ENCODE peak calls at places on chromosomes 6 and 20, in four cellular contexts. One of them, this sample, is unnamed. For H3K36me3, the result is how much of the 10 kb centered on the place peaks cover.

GRCh38 chr6:41512146-41512701 is 34.0 kb upstream of the FOXP4 start:
- DNase-seq in SK-N-SH: no peak
- DNase-seq in ovary: no peak
- DNase-seq in transverse colon: no peak
- DNase-seq in this sample: no peak

GRCh38 chr6:227812-228338 is 64.4 kb upstream of the DUSP22 start:
- DNase-seq in SK-N-SH: no peak
- DNase-seq in ovary: no peak
- DNase-seq in transverse colon: no peak
- DNase-seq in this sample: no peak

GRCh38 chr6:12472601-12473038 is 182.5 kb downstream of the EDN1 start:
- DNase-seq in SK-N-SH: no peak
- DNase-seq in ovary: peak
- DNase-seq in transverse colon: no peak
- DNase-seq in this sample: peak

GRCh38 chr6:53044071-53044470 is 21.1 kb upstream of the FBXO9 start:
- DNase-seq in SK-N-SH: no peak
- DNase-seq in ovary: no peak
- DNase-seq in transverse colon: no peak
- DNase-seq in this sample: no peak

GRCh38 chr6:118317581-118318563 is 230.2 kb upstream of the PLN start:
- DNase-seq in SK-N-SH: no peak
- DNase-seq in ovary: no peak
- DNase-seq in transverse colon: no peak
- DNase-seq in this sample: no peak

GRCh38 chr6:142934190-142934589 is 10.8 kb downstream of the HIVEP2 start:
- DNase-seq in SK-N-SH: no peak
- DNase-seq in ovary: no peak
- DNase-seq in transverse colon: no peak
- DNase-seq in this sample: no peak

GRCh38 chr6:26224940-26225847 is 138.0 kb downstream of the HFE start:
- DNase-seq in SK-N-SH: peak
- DNase-seq in ovary: peak
- DNase-seq in transverse colon: no peak
- DNase-seq in this sample: no peak

GRCh38 chr6:17740559-17741220 is 34.0 kb upstream of the NUP153 start:
- DNase-seq in SK-N-SH: no peak
- DNase-seq in ovary: no peak
- DNase-seq in transverse colon: no peak
- DNase-seq in this sample: no peak

GRCh38 chr20:871436-871835 is 37.9 kb downstream of the FAM110A start:
- DNase-seq in SK-N-SH: no peak
- DNase-seq in ovary: no peak
- DNase-seq in transverse colon: no peak
- DNase-seq in this sample: no peak

GRCh38 chr6:106163446-106163965 is 77.4 kb downstream of the PRDM1 start:
- DNase-seq in SK-N-SH: no peak
- DNase-seq in ovary: no peak
- DNase-seq in transverse colon: peak
- DNase-seq in this sample: no peak

GRCh38 chr20:52683761-52684160 is 288.4 kb upstream of the TSHZ2 start:
- DNase-seq in SK-N-SH: no peak
- DNase-seq in ovary: no peak
- DNase-seq in transverse colon: no peak
- DNase-seq in this sample: no peak

GRCh38 chr6:146628350-146628749 is 29.6 kb downstream of the ADGB start:
- DNase-seq in SK-N-SH: no peak
- DNase-seq in ovary: no peak
- DNase-seq in transverse colon: no peak
- DNase-seq in this sample: no peak

GRCh38 chr20:9407805-9408421 is 106.5 kb upstream of the LAMP5 start:
- DNase-seq in SK-N-SH: peak
- DNase-seq in ovary: peak
- DNase-seq in transverse colon: peak
- DNase-seq in this sample: no peak

GRCh38 chr6:9138856-9139426 is 703.6 kb upstream of the SLC35B3 start:
- DNase-seq in SK-N-SH: no peak
- DNase-seq in ovary: no peak
- DNase-seq in transverse colon: no peak
- DNase-seq in this sample: no peak

GRCh38 chr6:75196051-75196743 is 9.7 kb downstream of the COL12A1 start:
- DNase-seq in SK-N-SH: no peak
- DNase-seq in ovary: no peak
- DNase-seq in transverse colon: no peak
- DNase-seq in this sample: no peak

GRCh38 chr20:6265204-6265904 is 142.5 kb upstream of the FERMT1 start:
- DNase-seq in SK-N-SH: peak
- DNase-seq in ovary: no peak
- DNase-seq in transverse colon: no peak
- DNase-seq in this sample: no peak

GRCh38 chr6:16430661-16431089 is 192.3 kb downstream of the GMPR start:
- DNase-seq in SK-N-SH: no peak
- DNase-seq in ovary: no peak
- DNase-seq in transverse colon: no peak
- DNase-seq in this sample: no peak

GRCh38 chr6:33428219-33428890 is 8.5 kb downstream of the SYNGAP1 start:
- DNase-seq in SK-N-SH: peak
- DNase-seq in ovary: peak
- DNase-seq in transverse colon: peak
- DNase-seq in this sample: no peak

GRCh38 chr6:33426590-33427563 is 7.0 kb downstream of the SYNGAP1 start:
- DNase-seq in SK-N-SH: peak
- DNase-seq in ovary: peak
- DNase-seq in transverse colon: no peak
- DNase-seq in this sample: no peak

GRCh38 chr6:33425668-33426577 is 6.1 kb downstream of the SYNGAP1 start:
- DNase-seq in SK-N-SH: peak
- DNase-seq in ovary: peak
- DNase-seq in transverse colon: peak
- DNase-seq in this sample: peak

GRCh38 chr6:33428891-33429744 is 9.3 kb downstream of the SYNGAP1 start:
- DNase-seq in SK-N-SH: no peak
- DNase-seq in ovary: peak
- DNase-seq in transverse colon: no peak
- DNase-seq in this sample: no peak

GRCh38 chr6:33427585-33428218 is 7.8 kb downstream of the SYNGAP1 start:
- DNase-seq in SK-N-SH: peak
- DNase-seq in ovary: peak
- DNase-seq in transverse colon: peak
- DNase-seq in this sample: peak
- TF ChIP-seq CTCF in SK-N-SH: peak
- TF ChIP-seq CTCF in ovary: no peak
- TF ChIP-seq CTCF in transverse colon: no peak
- TF ChIP-seq CTCF in this sample: no peak

DNA sequence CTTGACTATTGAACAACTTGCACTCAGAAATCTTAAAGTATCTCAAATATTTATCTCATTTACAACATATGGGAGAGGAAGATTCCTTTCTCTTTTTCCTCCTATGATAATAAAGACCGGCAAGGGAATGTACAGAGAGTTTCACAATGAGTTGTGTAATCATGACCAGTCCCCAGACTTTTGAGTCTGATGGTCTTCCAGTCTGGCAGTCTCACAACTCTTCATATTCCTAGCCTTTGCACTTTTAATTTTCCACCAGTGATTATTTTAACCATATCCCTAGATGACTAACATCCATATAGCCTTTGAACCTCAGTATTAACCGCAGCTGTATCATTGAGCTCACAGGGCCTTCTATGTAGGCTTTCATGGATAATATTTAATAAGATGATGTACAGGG is 278.5 kb downstream of the KHDC1L start:
- DNase-seq in SK-N-SH: no peak
- DNase-seq in ovary: no peak
- DNase-seq in transverse colon: no peak
- DNase-seq in this sample: no peak
- TF ChIP-seq EP300 in SK-N-SH: no peak
- TF ChIP-seq EP300 in ovary: no peak
- TF ChIP-seq EP300 in transverse colon: no peak
- TF ChIP-seq EP300 in this sample: no peak

GRCh38 chr20:62274332-62275262 is 28.2 kb upstream of the ADRM1 start:
- DNase-seq in SK-N-SH: no peak
- DNase-seq in ovary: peak
- DNase-seq in transverse colon: no peak
- DNase-seq in this sample: no peak

GRCh38 chr20:62273421-62273820 is 29.4 kb upstream of the ADRM1 start:
- DNase-seq in SK-N-SH: no peak
- DNase-seq in ovary: no peak
- DNase-seq in transverse colon: no peak
- DNase-seq in this sample: no peak

GRCh38 chr20:62275263-62275619 is 27.6 kb upstream of the ADRM1 start:
- DNase-seq in SK-N-SH: no peak
- DNase-seq in ovary: no peak
- DNase-seq in transverse colon: no peak
- DNase-seq in this sample: no peak

GRCh38 chr20:62277253-62277652 is 25.5 kb upstream of the ADRM1 start:
- DNase-seq in SK-N-SH: no peak
- DNase-seq in ovary: no peak
- DNase-seq in transverse colon: no peak
- DNase-seq in this sample: no peak

GRCh38 chr20:62276448-62276847 is 26.3 kb upstream of the ADRM1 start:
- DNase-seq in SK-N-SH: no peak
- DNase-seq in ovary: no peak
- DNase-seq in transverse colon: no peak
- DNase-seq in this sample: no peak
- H3K36me3 ChIP-seq in SK-N-SH: under half
- H3K36me3 ChIP-seq in ovary: under half
- H3K36me3 ChIP-seq in transverse colon: under half
- H3K36me3 ChIP-seq in this sample: under half

GRCh38 chr6:117165921-117166499 is 99.3 kb upstream of the VGLL2 start:
- DNase-seq in SK-N-SH: no peak
- DNase-seq in ovary: no peak
- DNase-seq in transverse colon: no peak
- DNase-seq in this sample: no peak
- TF ChIP-seq CTCF in SK-N-SH: no peak
- TF ChIP-seq CTCF in ovary: no peak
- TF ChIP-seq CTCF in transverse colon: no peak
- TF ChIP-seq CTCF in this sample: no peak

This sample was measured in sigmoid colon.